ENCODE peak calls at places on chromosomes 12 and 14, in ten cellular contexts. Z is body of pancreas, C is gastrocnemius medialis, S is fibroblast of lung, H is neural progenitor cell, Q is mesendoderm, O is cardiac muscle cell, G is upper lobe of left lung, D is IMR-90, T is tibial nerve. N is an unnamed sample.

GRCh38 chr12:119328111-119328510 is 6.4 kb upstream of the CCDC60 start:
- DNase-seq in Z (peak; percentile 13), C (no peak), S (no peak), H (peak; percentile 63), Q (peak; percentile 72), O (peak; percentile 46), G (no peak), D (no peak), T (no peak), N (peak; percentile 61)

GRCh38 chr14:97709552-97709951 is 912.4 kb downstream of the VRK1 start:
- DNase-seq in Z (no peak), C (no peak), S (no peak), H (no peak), Q (no peak), O (no peak), G (no peak), D (no peak), T (no peak), N (peak; percentile 38)

GRCh38 chr12:67981236-67982164 is 7.7 kb upstream of the IFNG-AS1 start:
- DNase-seq in Z (no peak), C (no peak), S (peak; percentile 74), H (no peak), Q (peak; percentile 78), O (no peak), G (no peak), D (peak; percentile 89), T (no peak), N (no peak)

GRCh38 chr12:121800694-121801600 is 2.9 kb upstream of the SETD1B start:
- DNase-seq in Z (peak; percentile 87), C (peak; percentile 69), S (peak; percentile 86), H (peak; percentile 89), Q (peak; percentile 83), O (peak; percentile 76), G (peak; percentile 93), D (peak; percentile 83), T (peak; percentile 64), N (peak; percentile 93)

GRCh38 chr12:16266085-16266484 is 11.4 kb downstream of the SLC15A5 start:
- DNase-seq in Z (no peak), C (no peak), S (no peak), H (no peak), Q (no peak), O (no peak), G (no peak), D (no peak), T (no peak), N (no peak)

GRCh38 chr14:85798852-85799251 is 268.9 kb downstream of the FLRT2 start:
- DNase-seq in Z (no peak), C (no peak), S (no peak), H (no peak), Q (no peak), O (no peak), G (no peak), D (no peak), T (no peak), N (no peak)

GRCh38 chr14:67173719-67174118 is 15.5 kb upstream of the GARIN2 start:
- DNase-seq in Z (no peak), C (no peak), S (no peak), H (no peak), Q (no peak), O (no peak), G (no peak), D (no peak), T (no peak), N (no peak)

GRCh38 chr12:88325828-88326214 is 183.7 kb downstream of the TMTC3 start:
- DNase-seq in Z (no peak), C (no peak), S (peak; percentile 78), H (no peak), Q (no peak), O (no peak), G (no peak), D (peak; percentile 71), T (no peak), N (peak; percentile 38)

GRCh38 chr14:71362920-71363584 is 455.8 kb downstream of the PCNX1 start:
- DNase-seq in Z (no peak), C (no peak), S (peak; percentile 88), H (no peak), Q (no peak), O (no peak), G (no peak), D (peak; percentile 73), T (no peak), N (no peak)

GRCh38 chr12:14893471-14894250 is 8.0 kb upstream of the MGP start:
- DNase-seq in Z (no peak), C (peak; percentile 27), S (peak; percentile 42), H (no peak), Q (no peak), O (no peak), G (no peak), D (peak; percentile 4), T (no peak), N (no peak)

GRCh38 chr14:68806526-68807147 is 13.8 kb upstream of the ZFP36L1 start:
- DNase-seq in Z (no peak), C (peak; percentile 12), S (no peak), H (no peak), Q (no peak), O (no peak), G (no peak), D (no peak), T (no peak), N (no peak)

GRCh38 chr14:100019156-100019882 is 45.9 kb upstream of the EVL start:
- DNase-seq in Z (no peak), C (no peak), S (peak; percentile 68), H (peak; percentile 67), Q (no peak), O (peak; percentile 62), G (no peak), D (peak; percentile 75), T (no peak), N (no peak)
- H3K27ac ChIP-seq in Z (no peak overlapping the region), C (no peak overlapping the region), S (peak overlapping the region; percentile 78), H (peak overlapping the region; percentile 47), Q (no peak overlapping the region), O (peak overlapping the region; percentile 74), G (no peak overlapping the region), D (peak overlapping the region; percentile 39), T (no peak overlapping the region), N (no peak overlapping the region)

DNA sequence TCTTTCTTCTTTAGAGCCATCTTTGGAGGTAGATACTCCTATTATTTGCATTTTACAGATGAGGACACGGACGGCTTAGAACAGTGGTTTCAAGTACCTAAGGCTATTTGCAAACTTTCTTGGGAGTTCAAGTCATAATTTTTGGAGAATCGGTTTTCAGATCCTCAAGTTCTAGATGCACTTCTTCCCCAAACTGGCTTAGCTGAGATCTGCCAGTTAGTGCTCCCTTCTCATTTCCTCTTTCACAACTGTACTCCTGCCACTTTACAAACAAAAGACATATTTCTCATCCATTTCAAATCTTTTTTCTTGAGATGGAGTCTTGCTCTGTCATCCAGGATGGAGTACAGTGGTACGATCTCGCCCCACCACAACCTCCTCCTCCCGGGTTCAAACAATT is 77.3 kb downstream of the HELB start:
- DNase-seq in Z (no peak), C (no peak), S (no peak), H (no peak), Q (no peak), O (no peak), G (no peak), D (no peak), T (no peak), N (no peak)
- H3K4me3 ChIP-seq in Z (no peak overlapping the region), C (no peak overlapping the region), S (no peak overlapping the region), H (no peak overlapping the region), Q (no peak overlapping the region), O (no peak overlapping the region), G (no peak overlapping the region), D (no peak overlapping the region), T (no peak overlapping the region), N (no peak overlapping the region)

GRCh38 chr14:100246809-100247428 is 8.0 kb downstream of the YY1 start:
- DNase-seq in Z (no peak), C (no peak), S (peak; percentile 43), H (peak; percentile 69), Q (peak; percentile 89), O (peak; percentile 75), G (no peak), D (peak; percentile 47), T (no peak), N (no peak)

GRCh38 chr14:100256339-100256895 is 17.5 kb downstream of the YY1 start:
- DNase-seq in Z (no peak), C (no peak), S (no peak), H (no peak), Q (no peak), O (no peak), G (no peak), D (no peak), T (no peak), N (no peak)

GRCh38 chr14:100250732-100251465 is 12.0 kb downstream of the YY1 start:
- DNase-seq in Z (no peak), C (no peak), S (no peak), H (no peak), Q (peak; percentile 22), O (no peak), G (no peak), D (no peak), T (no peak), N (no peak)

GRCh38 chr14:100252684-100253083 is 13.7 kb downstream of the YY1 start:
- DNase-seq in Z (no peak), C (no peak), S (no peak), H (no peak), Q (no peak), O (no peak), G (no peak), D (no peak), T (no peak), N (no peak)
- H3K4me1 ChIP-seq in Z (peaks cover 45% of the 10 kb centered on the region), C (peaks cover 34% of the 10 kb centered on the region), S (no peaks in the 10 kb centered on the region), H (no peaks in the 10 kb centered on the region), Q (peaks cover 10% of the 10 kb centered on the region), O (peaks cover under 1% of the 10 kb centered on the region), G (peaks cover 58% of the 10 kb centered on the region), D (no peaks in the 10 kb centered on the region), T (peaks cover 85% of the 10 kb centered on the region), N (peaks cover 6% of the 10 kb centered on the region)

GRCh38 chr12:109139791-109140190 is 23.4 kb downstream of the ACACB start:
- DNase-seq in Z (no peak), C (no peak), S (no peak), H (no peak), Q (no peak), O (no peak), G (peak; percentile 33), D (no peak), T (no peak), N (no peak)

GRCh38 chr12:109134186-109134917 is 18.0 kb downstream of the ACACB start:
- DNase-seq in Z (peak; percentile 48), C (peak; percentile 85), S (peak; percentile 72), H (peak; percentile 63), Q (peak; percentile 61), O (peak; percentile 36), G (no peak), D (no peak), T (no peak), N (peak; percentile 66)

GRCh38 chr12:109140560-109140959 is 24.2 kb downstream of the ACACB start:
- DNase-seq in Z (no peak), C (peak; percentile 9), S (no peak), H (no peak), Q (no peak), O (no peak), G (no peak), D (no peak), T (no peak), N (no peak)

GRCh38 chr12:109139360-109139759 is 23.0 kb downstream of the ACACB start:
- DNase-seq in Z (no peak), C (no peak), S (no peak), H (no peak), Q (no peak), O (no peak), G (no peak), D (no peak), T (no peak), N (no peak)

DNA sequence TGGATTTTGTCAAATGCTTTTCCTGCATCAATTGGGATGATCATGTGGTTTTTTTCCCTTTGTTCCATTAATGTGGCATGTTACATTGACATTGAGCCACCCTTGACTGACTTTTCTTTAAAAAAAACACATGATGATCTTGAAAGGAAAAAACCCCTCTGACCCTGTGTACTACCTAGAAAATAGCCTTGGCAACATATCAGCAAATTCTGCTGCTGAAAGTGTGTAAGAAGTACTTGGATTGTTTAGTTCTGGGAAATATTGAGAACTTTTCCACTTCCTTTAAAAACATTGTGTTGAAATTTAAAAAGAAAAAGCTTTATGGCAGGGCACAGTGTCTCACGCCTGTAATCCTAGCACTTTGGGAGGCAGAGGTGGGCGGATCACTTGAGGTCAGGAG is 20.7 kb downstream of the ACACB start:
- DNase-seq in Z (no peak), C (no peak), S (no peak), H (no peak), Q (no peak), O (no peak), G (no peak), D (no peak), T (no peak), N (no peak)
- H3K27ac ChIP-seq in Z (no peak overlapping the region), C (peak overlapping the region; percentile 97), S (no peak overlapping the region), H (no peak overlapping the region), Q (no peak overlapping the region), O (no peak overlapping the region), G (no peak overlapping the region), D (no peak overlapping the region), T (peak overlapping the region; percentile 60), N (peak overlapping the region; percentile 73)

N was measured in right cardiac atrium.